ENCODE peak calls at places on chromosomes 7 and 10, in six cellular contexts. F is transverse colon, W is H9, M is lower lobe of right lung, L is cardiac muscle cell, D is IMR-90. Y is an unnamed sample.

GRCh38 chr10:19111501-19112267 is 63.1 kb downstream of the MALRD1 start:
- DNase-seq in F (no peak), W (no peak), M (no peak), L (no peak), D (peak), Y (no peak)

GRCh38 chr7:128743112-128743772 is 4.1 kb downstream of the CALU start:
- DNase-seq in F (no peak), W (no peak), M (no peak), L (peak), D (no peak), Y (no peak)

GRCh38 chr10:42513921-42514320 is 124.4 kb downstream of the ZNF33B start:
- DNase-seq in F (no peak), W (no peak), M (no peak), L (no peak), D (no peak), Y (no peak)

GRCh38 chr7:107949443-107949935 is 53.5 kb downstream of the LAMB1 start:
- DNase-seq in F (no peak), W (no peak), M (no peak), L (no peak), D (no peak), Y (no peak)

GRCh38 chr7:95537483-95537882 is 51.7 kb downstream of the ASB4 start:
- DNase-seq in F (no peak), W (no peak), M (no peak), L (no peak), D (no peak), Y (no peak)

GRCh38 chr10:108411181-108411580 is 1246.7 kb upstream of the SORCS1 start:
- DNase-seq in F (no peak), W (no peak), M (no peak), L (no peak), D (no peak), Y (no peak)

GRCh38 chr7:132298782-132299181 is 277.5 kb downstream of the PLXNA4 start:
- DNase-seq in F (no peak), W (no peak), M (no peak), L (peak), D (peak), Y (no peak)

GRCh38 chr7:102431617-102432298 is 1.6 kb upstream of the ORAI2 start:
- DNase-seq in F (peak), W (peak), M (no peak), L (no peak), D (no peak), Y (peak)

GRCh38 chr10:116744163-116744788 is 1.9 kb upstream of the HSPA12A start:
- DNase-seq in F (no peak), W (no peak), M (no peak), L (no peak), D (no peak), Y (no peak)

GRCh38 chr10:72954596-72955569 is at the start of gene PLA2G12B:
- DNase-seq in F (peak), W (no peak), M (peak), L (no peak), D (no peak), Y (no peak)

GRCh38 chr7:14635955-14636354 is 266.6 kb downstream of the DGKB start:
- DNase-seq in F (no peak), W (no peak), M (no peak), L (no peak), D (no peak), Y (no peak)

GRCh38 chr7:149870701-149871483 is 2.9 kb upstream of the ATP6V0E2 start:
- DNase-seq in F (no peak), W (peak), M (no peak), L (no peak), D (no peak), Y (no peak)

GRCh38 chr7:1087952-1088920 is at the start of gene GPER1:
- DNase-seq in F (peak), W (peak), M (peak), L (peak), D (peak), Y (peak)

GRCh38 chr7:41701068-41701467 is 1.8 kb downstream of the INHBA start:
- DNase-seq in F (no peak), W (no peak), M (no peak), L (no peak), D (no peak), Y (no peak)

GRCh38 chr7:95905165-95905564 is 132.8 kb downstream of the DYNC1I1 start:
- DNase-seq in F (no peak), W (no peak), M (no peak), L (peak), D (no peak), Y (no peak)

GRCh38 chr7:14009453-14010418 is 20.3 kb upstream of the ETV1 start:
- DNase-seq in F (no peak), W (no peak), M (no peak), L (no peak), D (no peak), Y (no peak)

GRCh38 chr7:144873316-144873845 is 37.5 kb upstream of the TPK1 start:
- DNase-seq in F (no peak), W (no peak), M (no peak), L (no peak), D (no peak), Y (no peak)

GRCh38 chr10:110758898-110759297 is 112.8 kb upstream of the PDCD4 start:
- DNase-seq in F (no peak), W (no peak), M (no peak), L (peak), D (peak), Y (no peak)

GRCh38 chr7:103921692-103922091 is 67.8 kb downstream of the RELN start:
- DNase-seq in F (no peak), W (no peak), M (no peak), L (no peak), D (no peak), Y (no peak)

GRCh38 chr10:14253711-14254110 is 77.0 kb downstream of the FRMD4A start:
- DNase-seq in F (no peak), W (no peak), M (no peak), L (peak), D (no peak), Y (no peak)

GRCh38 chr10:6033954-6034353 is 28.2 kb downstream of the IL2RA start:
- DNase-seq in F (no peak), W (no peak), M (no peak), L (peak), D (no peak), Y (no peak)

GRCh38 chr7:1743481-1744230 is 73.6 kb downstream of the ELFN1 start:
- DNase-seq in F (no peak), W (no peak), M (no peak), L (no peak), D (no peak), Y (no peak)

GRCh38 chr10:44650576-44651394 is 260.4 kb upstream of the TMEM72 start:
- DNase-seq in F (no peak), W (no peak), M (no peak), L (peak), D (no peak), Y (no peak)

GRCh38 chr10:121935702-121936101 is 7.9 kb upstream of the ATE1 start:
- DNase-seq in F (peak), W (no peak), M (no peak), L (peak), D (no peak), Y (no peak)

GRCh38 chr10:21364196-21365114 is 161.0 kb downstream of the SKIDA1 start:
- DNase-seq in F (peak), W (peak), M (no peak), L (peak), D (peak), Y (no peak)

GRCh38 chr7:2199528-2199927 is 33.2 kb downstream of the MAD1L1 start:
- DNase-seq in F (no peak), W (peak), M (no peak), L (no peak), D (no peak), Y (no peak)

GRCh38 chr7:63900394-63901203 is 98.0 kb upstream of the ZNF722 start:
- DNase-seq in F (peak), W (no peak), M (peak), L (peak), D (no peak), Y (peak)

GRCh38 chr10:132837905-132838304 is 52.0 kb upstream of the NKX6-2 start:
- DNase-seq in F (no peak), W (peak), M (no peak), L (no peak), D (no peak), Y (no peak)

GRCh38 chr10:2925631-2926030 is 141.7 kb upstream of the PFKP start:
- DNase-seq in F (peak), W (no peak), M (peak), L (peak), D (peak), Y (no peak)

GRCh38 chr7:18610331-18610948 is 114.9 kb downstream of the HDAC9 start:
- DNase-seq in F (no peak), W (peak), M (no peak), L (peak), D (peak), Y (no peak)

GRCh38 chr10:5987747-5988146 is 10.4 kb upstream of the IL15RA start:
- DNase-seq in F (no peak), W (no peak), M (no peak), L (no peak), D (no peak), Y (no peak)

GRCh38 chr7:80858141-80858903 is 60.5 kb downstream of the SEMA3C start:
- DNase-seq in F (no peak), W (no peak), M (no peak), L (peak), D (peak), Y (no peak)

GRCh38 chr10:100828744-100829102 is 83.3 kb downstream of the PAX2 start:
- DNase-seq in F (no peak), W (no peak), M (no peak), L (no peak), D (no peak), Y (no peak)

GRCh38 chr10:69334258-69335062 is 56.2 kb downstream of the HK1 start:
- DNase-seq in F (no peak), W (peak), M (no peak), L (no peak), D (no peak), Y (no peak)

GRCh38 chr10:14329609-14330246 is 996 bp downstream of the FRMD4A start:
- DNase-seq in F (no peak), W (peak), M (peak), L (no peak), D (peak), Y (no peak)

GRCh38 chr10:31906039-31906438 is 22.6 kb downstream of the ARHGAP12 start:
- DNase-seq in F (no peak), W (no peak), M (no peak), L (no peak), D (peak), Y (no peak)

GRCh38 chr10:17025444-17026295 is 103.9 kb downstream of the CUBN start:
- DNase-seq in F (peak), W (no peak), M (no peak), L (peak), D (peak), Y (no peak)

GRCh38 chr10:124677291-124677690 is 66.9 kb downstream of the FAM53B start:
- DNase-seq in F (no peak), W (no peak), M (peak), L (no peak), D (no peak), Y (no peak)

GRCh38 chr10:124675824-124676223 is 68.4 kb downstream of the FAM53B start:
- DNase-seq in F (no peak), W (no peak), M (no peak), L (no peak), D (no peak), Y (no peak)

GRCh38 chr10:124676416-124677062 is 67.6 kb downstream of the FAM53B start:
- DNase-seq in F (no peak), W (no peak), M (peak), L (peak), D (no peak), Y (no peak)

GRCh38 chr10:124674768-124675222 is 69.4 kb downstream of the FAM53B start:
- DNase-seq in F (no peak), W (no peak), M (peak), L (no peak), D (no peak), Y (no peak)

GRCh38 chr10:124675261-124675660 is 68.9 kb downstream of the FAM53B start:
- DNase-seq in F (no peak), W (no peak), M (peak), L (no peak), D (no peak), Y (no peak)
- H3K27ac ChIP-seq in F (no peak), W (no peak), M (peak), L (peak), D (no peak), Y (peak)

GRCh38 chr10:22712246-22712958 is 2.0 kb downstream of the PIP4K2A start:
- DNase-seq in F (no peak), W (no peak), M (no peak), L (peak), D (peak), Y (no peak)
- H3K27ac ChIP-seq in F (peak), W (no peak), M (no peak), L (no peak), D (no peak), Y (peak)

GRCh38 chr7:35624299-35625186 is 70.4 kb downstream of the HERPUD2 start:
- DNase-seq in F (no peak), W (peak), M (no peak), L (peak), D (peak), Y (peak)

GRCh38 chr7:35619863-35620262 is 75.1 kb downstream of the HERPUD2 start:
- DNase-seq in F (no peak), W (no peak), M (no peak), L (no peak), D (no peak), Y (no peak)

GRCh38 chr7:35623381-35623780 is 71.6 kb downstream of the HERPUD2 start:
- DNase-seq in F (no peak), W (no peak), M (no peak), L (no peak), D (no peak), Y (no peak)
- H3K27ac ChIP-seq in F (no peak), W (no peak), M (no peak), L (no peak), D (no peak), Y (no peak)

GRCh38 chr7:151637781-151638261 is 118.1 kb upstream of the RHEB start:
- DNase-seq in F (no peak), W (no peak), M (no peak), L (no peak), D (peak), Y (no peak)
- H3K27ac ChIP-seq in F (peak), W (no peak), M (no peak), L (peak), D (peak), Y (no peak)

GRCh38 chr10:118496525-118496924 is 98.9 kb downstream of the PRLHR start:
- DNase-seq in F (peak), W (no peak), M (no peak), L (no peak), D (no peak), Y (no peak)

GRCh38 chr10:118499186-118499585 is 96.3 kb downstream of the PRLHR start:
- DNase-seq in F (no peak), W (no peak), M (no peak), L (no peak), D (no peak), Y (no peak)

GRCh38 chr10:118498623-118499022 is 96.8 kb downstream of the PRLHR start:
- DNase-seq in F (no peak), W (no peak), M (no peak), L (no peak), D (no peak), Y (no peak)

GRCh38 chr10:118497227-118497626 is 98.2 kb downstream of the PRLHR start:
- DNase-seq in F (no peak), W (no peak), M (no peak), L (no peak), D (no peak), Y (no peak)

DNA sequence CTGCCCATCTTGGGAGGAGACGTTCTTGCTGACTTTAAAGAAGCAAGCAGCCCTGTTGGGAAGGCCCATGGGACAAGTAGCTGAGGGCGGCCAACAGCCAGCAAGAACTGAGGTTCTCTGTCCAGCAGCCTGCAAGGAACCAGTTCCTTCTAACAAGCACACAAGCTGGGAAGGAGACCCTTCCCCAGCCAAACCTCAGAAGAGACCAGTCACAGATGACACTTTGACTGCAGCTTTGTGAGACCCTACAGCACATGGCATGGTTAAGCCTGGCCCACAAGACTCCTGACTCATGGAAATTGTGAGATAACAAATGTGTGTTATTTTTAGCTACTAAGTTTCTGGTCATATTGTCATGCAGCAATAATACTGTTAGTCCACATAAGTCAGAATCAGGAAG is 99.9 kb downstream of the PRLHR start:
- DNase-seq in F (no peak), W (no peak), M (no peak), L (no peak), D (no peak), Y (no peak)
- H3K27ac ChIP-seq in F (no peak), W (no peak), M (no peak), L (no peak), D (no peak), Y (no peak)

DNA sequence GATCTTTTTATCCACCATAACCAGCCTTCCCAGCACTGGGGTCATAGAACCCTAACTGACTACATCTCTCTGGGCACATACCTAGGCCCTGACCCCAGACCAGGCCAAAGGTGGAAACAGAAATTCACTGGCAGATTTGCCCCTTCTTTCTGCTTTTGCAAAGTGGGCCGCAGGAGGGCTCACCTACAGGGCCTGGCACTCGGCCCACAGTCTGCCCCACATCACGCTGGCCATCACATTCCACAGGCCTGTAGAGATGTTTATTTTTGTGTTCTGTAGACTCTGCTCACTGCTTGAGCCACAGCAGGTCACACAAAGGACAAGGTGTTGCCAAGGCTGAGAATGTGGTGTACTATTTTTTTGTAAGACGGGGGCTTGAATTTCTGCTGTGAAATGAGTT is 58.7 kb downstream of the SLC16A12 start:
- DNase-seq in F (no peak), W (no peak), M (peak), L (peak), D (peak), Y (no peak)
- H3K27ac ChIP-seq in F (peak), W (no peak), M (peak), L (peak), D (no peak), Y (no peak)

Y was measured in substantia nigra.